ENCODE peak calls at places on chromosomes 1 and 21, in six cellular contexts. P, J, I, Y, Z and K are unnamed samples.

GRCh38 chr1:240652554-240652953 is 40.6 kb upstream of the GREM2 start:
- DNase-seq in P (no peak), J (no peak), I (no peak), Y (no peak), Z (no peak), K (no peak)

GRCh38 chr1:32241011-32241763 is 5.8 kb upstream of the FAM167B start:
- DNase-seq in P (no peak), J (peak; percentile 67), I (no peak), Y (no peak), Z (no peak), K (peak; percentile 81)

GRCh38 chr1:24122776-24123175 is 10.8 kb upstream of the MYOM3 start:
- DNase-seq in P (no peak), J (no peak), I (no peak), Y (no peak), Z (no peak), K (no peak)

GRCh38 chr21:45998871-45999580 is 17.5 kb downstream of the COL6A1 start:
- DNase-seq in P (no peak), J (no peak), I (no peak), Y (no peak), Z (no peak), K (no peak)

GRCh38 chr1:5708266-5708978 is 283.8 kb downstream of the NPHP4 start:
- DNase-seq in P (no peak), J (no peak), I (no peak), Y (no peak), Z (no peak), K (no peak)

GRCh38 chr1:29237906-29238600 is 1.7 kb downstream of the PTPRU start:
- DNase-seq in P (no peak), J (no peak), I (no peak), Y (peak; percentile 34), Z (no peak), K (peak; percentile 72)

GRCh38 chr21:36790616-36791015 is 91.7 kb downstream of the SIM2 start:
- DNase-seq in P (no peak), J (no peak), I (no peak), Y (no peak), Z (no peak), K (no peak)

GRCh38 chr1:242147096-242147976 is 148.4 kb upstream of the MAP1LC3C start:
- DNase-seq in P (no peak), J (no peak), I (peak; percentile 18), Y (no peak), Z (no peak), K (no peak)

GRCh38 chr1:46248122-46248920 is 758 bp downstream of the RAD54L start:
- DNase-seq in P (peak; percentile 48), J (peak; percentile 74), I (peak; percentile 75), Y (peak; percentile 62), Z (no peak), K (no peak)

GRCh38 chr1:171127481-171127880 is 36.8 kb downstream of the FMO3 start:
- DNase-seq in P (no peak), J (no peak), I (no peak), Y (no peak), Z (no peak), K (no peak)

GRCh38 chr1:117642963-117643362 is 37.1 kb downstream of the TENT5C start:
- DNase-seq in P (no peak), J (no peak), I (no peak), Y (no peak), Z (no peak), K (no peak)

GRCh38 chr1:228752604-228753132 is 17.4 kb downstream of the RHOU start:
- DNase-seq in P (no peak), J (no peak), I (no peak), Y (no peak), Z (no peak), K (no peak)

GRCh38 chr1:229254910-229255541 is 15.9 kb upstream of the RAB4A start:
- DNase-seq in P (no peak), J (no peak), I (no peak), Y (peak; percentile 41), Z (no peak), K (no peak)

GRCh38 chr1:150267896-150268295 is 920 bp downstream of the APH1A start:
- DNase-seq in P (no peak), J (no peak), I (no peak), Y (no peak), Z (no peak), K (no peak)

GRCh38 chr1:6033986-6034749 is 11.5 kb upstream of the KCNAB2 start:
- DNase-seq in P (no peak), J (peak; percentile 82), I (no peak), Y (peak; percentile 49), Z (no peak), K (no peak)

GRCh38 chr1:2412773-2413494 is 570 bp upstream of the PEX10 start:
- DNase-seq in P (no peak), J (peak; percentile 81), I (no peak), Y (peak; percentile 68), Z (no peak), K (no peak)

GRCh38 chr1:104592926-104593325 is 843.2 kb downstream of the AMY1C start:
- DNase-seq in P (no peak), J (no peak), I (no peak), Y (no peak), Z (no peak), K (no peak)

GRCh38 chr1:180144659-180145357 is 9.9 kb upstream of the QSOX1 start:
- DNase-seq in P (no peak), J (no peak), I (no peak), Y (no peak), Z (no peak), K (no peak)

GRCh38 chr21:32392880-32393676 is at the start of gene URB1:
- DNase-seq in P (peak; percentile 49), J (peak; percentile 98), I (peak; percentile 82), Y (peak; percentile 75), Z (peak; percentile 46), K (peak; percentile 34)

GRCh38 chr1:63861055-63861691 is 87.4 kb downstream of the ROR1 start:
- DNase-seq in P (no peak), J (no peak), I (no peak), Y (no peak), Z (no peak), K (no peak)

GRCh38 chr1:17857109-17857499 is 102.0 kb downstream of the ACTL8 start:
- DNase-seq in P (no peak), J (no peak), I (no peak), Y (peak; percentile 30), Z (no peak), K (no peak)

GRCh38 chr1:83497563-83497962 is 501.4 kb downstream of the TTLL7 start:
- DNase-seq in P (no peak), J (no peak), I (peak; percentile 11), Y (no peak), Z (no peak), K (no peak)

GRCh38 chr1:39828734-39829133 is 40.1 kb upstream of the BMP8B start:
- DNase-seq in P (no peak), J (no peak), I (no peak), Y (no peak), Z (no peak), K (no peak)

GRCh38 chr1:178278135-178278534 is 184.2 kb downstream of the RASAL2 start:
- DNase-seq in P (no peak), J (no peak), I (no peak), Y (no peak), Z (no peak), K (no peak)

GRCh38 chr1:191953516-191953915 is 204.7 kb upstream of the RGS18 start:
- DNase-seq in P (no peak), J (no peak), I (no peak), Y (no peak), Z (no peak), K (no peak)

GRCh38 chr21:25700741-25701140 is 34.0 kb downstream of the ATP5PF start:
- DNase-seq in P (no peak), J (no peak), I (no peak), Y (no peak), Z (no peak), K (no peak)

GRCh38 chr1:169295846-169296245 is 71.8 kb downstream of the NME7 start:
- DNase-seq in P (no peak), J (no peak), I (no peak), Y (no peak), Z (no peak), K (no peak)

GRCh38 chr1:54413295-54413694 is 7.1 kb upstream of the SSBP3 start:
- DNase-seq in P (no peak), J (no peak), I (no peak), Y (peak; percentile 39), Z (no peak), K (no peak)
- TF ChIP-seq ZNF274 in P (no peak), J (no peak), I (no peak), Y (no peak), Z (no peak), K (no peak)

DNA sequence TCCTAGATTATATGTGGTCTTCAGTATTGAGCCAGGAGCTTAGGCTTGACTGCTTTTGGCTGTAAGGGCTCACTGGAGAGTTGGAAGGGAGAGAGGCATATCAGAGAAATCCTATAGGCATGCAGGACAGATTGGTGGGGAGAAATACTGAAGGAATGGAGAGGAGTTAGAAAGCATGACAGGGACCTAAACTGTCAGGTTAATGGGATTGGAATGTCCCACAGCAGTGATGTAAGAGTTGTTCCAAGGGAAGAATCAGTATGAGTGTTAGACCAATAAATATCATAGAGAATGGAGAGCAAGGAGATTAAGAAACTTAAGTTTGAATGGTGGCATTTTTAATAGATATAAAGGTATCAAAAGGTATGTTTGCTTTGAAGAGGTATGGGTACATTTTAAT is 39.7 kb downstream of the SLC35A3 start:
- DNase-seq in P (no peak), J (no peak), I (no peak), Y (no peak), Z (no peak), K (no peak)
- TF ChIP-seq ZNF274 in P (no peak), J (no peak), I (no peak), Y (no peak), Z (no peak), K (no peak)

GRCh38 chr1:107877092-107877491 is 87.9 kb downstream of the VAV3 start:
- DNase-seq in P (no peak), J (no peak), I (no peak), Y (no peak), Z (no peak), K (no peak)
- TF ChIP-seq ZNF274 in P (no peak), J (no peak), I (no peak), Y (no peak), Z (no peak), K (no peak)

DNA sequence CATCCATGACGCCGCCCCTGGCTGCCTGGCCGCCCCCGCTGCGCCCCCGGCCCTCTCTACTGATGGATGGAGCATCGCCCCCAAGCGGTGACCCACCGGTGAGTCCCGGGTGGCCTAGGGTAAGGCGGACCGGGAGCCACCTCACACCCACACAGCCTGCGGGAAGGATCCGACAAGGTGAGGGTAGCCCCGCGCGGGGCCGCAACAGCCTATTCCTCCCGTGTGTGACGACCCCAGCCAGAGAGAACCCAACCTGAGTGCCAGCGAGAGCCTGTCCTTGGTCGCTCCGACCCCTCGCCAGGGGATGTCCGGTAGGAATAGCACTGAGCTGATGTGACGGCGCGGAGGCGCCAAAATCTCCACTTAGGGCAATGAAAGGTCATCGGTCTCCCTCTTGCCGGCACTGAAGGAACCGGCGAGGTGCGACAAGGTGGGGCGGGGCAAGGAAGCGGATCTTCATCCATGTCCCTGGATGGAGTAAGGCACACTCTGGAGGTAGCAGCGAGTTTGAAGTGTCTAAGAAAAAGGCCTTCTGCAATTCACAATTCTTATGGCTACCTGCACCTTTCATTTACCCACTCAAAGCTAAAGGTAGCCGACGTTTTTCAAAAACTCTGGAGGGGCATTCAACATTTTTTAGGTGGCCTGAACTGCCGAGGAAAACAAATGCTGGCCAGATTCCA is 19.7 kb upstream of the CHIA start:
- DNase-seq in P (no peak), J (no peak), I (no peak), Y (no peak), Z (no peak), K (no peak)
- TF ChIP-seq ZNF274 in P (no peak), J (no peak), I (no peak), Y (no peak), Z (no peak), K (no peak)